ENCODE peak calls at places on chromosomes 6 and 20, in six cellular contexts. One of them, this sample, is unnamed.

GRCh38 chr20:17615645-17616479 is 46.0 kb downstream of the DSTN start:
- DNase-seq in GM23338: no peak
- DNase-seq in HCT116: no peak
- DNase-seq in K562: no peak
- DNase-seq in HepG2: no peak
- DNase-seq in stomach: peak; percentile 25
- DNase-seq in this sample: peak; percentile 87

GRCh38 chr6:51753635-51754034 is 333.8 kb downstream of the PKHD1 start:
- DNase-seq in GM23338: peak; percentile 73
- DNase-seq in HCT116: no peak
- DNase-seq in K562: no peak
- DNase-seq in HepG2: peak; percentile 3
- DNase-seq in stomach: peak; percentile 28
- DNase-seq in this sample: no peak

GRCh38 chr20:2986466-2986865 is 57.0 kb upstream of the GNRH2 start:
- DNase-seq in GM23338: no peak
- DNase-seq in HCT116: no peak
- DNase-seq in K562: no peak
- DNase-seq in HepG2: no peak
- DNase-seq in stomach: no peak
- DNase-seq in this sample: no peak

GRCh38 chr6:26268659-26269402 is 96.2 kb upstream of the BTN3A2 start:
- DNase-seq in GM23338: peak; percentile 96
- DNase-seq in HCT116: no peak
- DNase-seq in K562: peak; percentile 73
- DNase-seq in HepG2: peak; percentile 22
- DNase-seq in stomach: no peak
- DNase-seq in this sample: no peak

GRCh38 chr20:3696745-3697587 is 15.2 kb upstream of the ADAM33 start:
- DNase-seq in GM23338: no peak
- DNase-seq in HCT116: no peak
- DNase-seq in K562: no peak
- DNase-seq in HepG2: no peak
- DNase-seq in stomach: no peak
- DNase-seq in this sample: no peak

GRCh38 chr6:125088963-125089362 is 64.6 kb upstream of the TPD52L1 start:
- DNase-seq in GM23338: no peak
- DNase-seq in HCT116: no peak
- DNase-seq in K562: no peak
- DNase-seq in HepG2: no peak
- DNase-seq in stomach: no peak
- DNase-seq in this sample: no peak

GRCh38 chr20:62020935-62021701 is 44.6 kb downstream of the TAF4 start:
- DNase-seq in GM23338: no peak
- DNase-seq in HCT116: no peak
- DNase-seq in K562: peak; percentile 40
- DNase-seq in HepG2: no peak
- DNase-seq in stomach: no peak
- DNase-seq in this sample: no peak

GRCh38 chr6:139473239-139473701 is 98.8 kb upstream of the CITED2 start:
- DNase-seq in GM23338: peak; percentile 34
- DNase-seq in HCT116: no peak
- DNase-seq in K562: no peak
- DNase-seq in HepG2: no peak
- DNase-seq in stomach: no peak
- DNase-seq in this sample: no peak

GRCh38 chr20:37804584-37805566 is 98.1 kb upstream of the VSTM2L start:
- DNase-seq in GM23338: no peak
- DNase-seq in HCT116: no peak
- DNase-seq in K562: no peak
- DNase-seq in HepG2: no peak
- DNase-seq in stomach: no peak
- DNase-seq in this sample: no peak

GRCh38 chr6:95846652-95847051 is 169.1 kb upstream of the FUT9 start:
- DNase-seq in GM23338: no peak
- DNase-seq in HCT116: no peak
- DNase-seq in K562: no peak
- DNase-seq in HepG2: no peak
- DNase-seq in stomach: no peak
- DNase-seq in this sample: no peak

GRCh38 chr6:138025528-138025941 is 81.7 kb downstream of the PERP start:
- DNase-seq in GM23338: no peak
- DNase-seq in HCT116: no peak
- DNase-seq in K562: no peak
- DNase-seq in HepG2: no peak
- DNase-seq in stomach: no peak
- DNase-seq in this sample: no peak

GRCh38 chr6:145070791-145071190 is 664.5 kb downstream of the EPM2A start:
- DNase-seq in GM23338: no peak
- DNase-seq in HCT116: no peak
- DNase-seq in K562: no peak
- DNase-seq in HepG2: no peak
- DNase-seq in stomach: no peak
- DNase-seq in this sample: no peak

GRCh38 chr6:1479095-1479494 is 89.7 kb downstream of the FOXF2 start:
- DNase-seq in GM23338: no peak
- DNase-seq in HCT116: no peak
- DNase-seq in K562: no peak
- DNase-seq in HepG2: no peak
- DNase-seq in stomach: no peak
- DNase-seq in this sample: no peak

GRCh38 chr20:6700563-6701328 is 66.7 kb upstream of the BMP2 start:
- DNase-seq in GM23338: no peak
- DNase-seq in HCT116: no peak
- DNase-seq in K562: no peak
- DNase-seq in HepG2: no peak
- DNase-seq in stomach: no peak
- DNase-seq in this sample: no peak

GRCh38 chr20:9503530-9504251 is 10.7 kb upstream of the LAMP5 start:
- DNase-seq in GM23338: peak; percentile 70
- DNase-seq in HCT116: no peak
- DNase-seq in K562: no peak
- DNase-seq in HepG2: no peak
- DNase-seq in stomach: no peak
- DNase-seq in this sample: no peak

GRCh38 chr6:56730663-56731529 is 88.2 kb upstream of the DST start:
- DNase-seq in GM23338: no peak
- DNase-seq in HCT116: no peak
- DNase-seq in K562: no peak
- DNase-seq in HepG2: no peak
- DNase-seq in stomach: no peak
- DNase-seq in this sample: no peak

GRCh38 chr20:4800676-4801449 is 79.2 kb downstream of the PRND start:
- DNase-seq in GM23338: no peak
- DNase-seq in HCT116: no peak
- DNase-seq in K562: no peak
- DNase-seq in HepG2: no peak
- DNase-seq in stomach: no peak
- DNase-seq in this sample: peak; percentile 81

GRCh38 chr6:11298651-11299420 is 66.4 kb upstream of the NEDD9 start:
- DNase-seq in GM23338: peak; percentile 46
- DNase-seq in HCT116: no peak
- DNase-seq in K562: no peak
- DNase-seq in HepG2: peak; percentile 98
- DNase-seq in stomach: peak; percentile 49
- DNase-seq in this sample: no peak

GRCh38 chr6:18244251-18244650 is 20.1 kb downstream of the DEK start:
- DNase-seq in GM23338: no peak
- DNase-seq in HCT116: no peak
- DNase-seq in K562: no peak
- DNase-seq in HepG2: no peak
- DNase-seq in stomach: no peak
- DNase-seq in this sample: no peak

GRCh38 chr6:18243302-18243893 is 20.9 kb downstream of the DEK start:
- DNase-seq in GM23338: no peak
- DNase-seq in HCT116: no peak
- DNase-seq in K562: no peak
- DNase-seq in HepG2: no peak
- DNase-seq in stomach: no peak
- DNase-seq in this sample: no peak

GRCh38 chr6:18241208-18241836 is 23.0 kb downstream of the DEK start:
- DNase-seq in GM23338: no peak
- DNase-seq in HCT116: peak; percentile 59
- DNase-seq in K562: no peak
- DNase-seq in HepG2: peak; percentile 43
- DNase-seq in stomach: no peak
- DNase-seq in this sample: no peak

GRCh38 chr6:18240230-18240629 is 24.1 kb downstream of the DEK start:
- DNase-seq in GM23338: no peak
- DNase-seq in HCT116: no peak
- DNase-seq in K562: no peak
- DNase-seq in HepG2: no peak
- DNase-seq in stomach: no peak
- DNase-seq in this sample: no peak

DNA sequence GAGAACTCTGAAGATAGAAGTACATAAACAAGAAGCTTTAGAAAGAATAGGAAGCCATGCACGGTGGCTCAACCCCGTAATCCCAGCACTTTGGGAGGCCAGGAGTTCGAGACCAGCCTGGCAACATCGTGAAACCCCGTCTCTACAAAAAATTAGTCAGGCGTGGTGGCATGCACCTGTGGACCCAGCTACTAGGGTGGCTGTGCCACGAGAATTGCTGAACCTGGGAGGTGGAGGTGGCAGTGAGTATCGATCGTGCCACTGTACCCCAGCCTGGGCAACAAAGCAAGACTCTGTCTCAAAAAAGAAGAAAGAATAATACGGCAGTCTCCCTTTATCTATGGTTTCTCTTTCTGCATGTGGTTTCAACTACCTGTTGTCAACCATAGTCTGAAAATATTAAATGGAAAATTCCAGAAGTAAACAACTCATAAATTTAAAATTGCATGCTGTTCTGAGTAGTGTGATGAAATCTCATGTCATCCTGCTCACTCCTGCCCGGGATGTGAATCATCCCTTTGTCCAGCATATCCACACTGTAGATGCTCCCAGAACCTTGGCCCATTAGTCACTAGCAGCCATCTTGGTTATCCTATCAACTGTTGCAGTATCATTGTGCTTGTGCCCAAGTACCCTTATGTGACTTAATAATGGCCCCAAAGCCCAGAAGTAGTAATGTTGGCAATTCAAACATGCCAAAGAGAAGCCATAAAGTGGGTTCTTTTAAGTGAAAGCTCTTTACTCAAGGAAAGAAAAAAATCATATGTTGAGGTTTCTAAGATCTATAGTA is 22.1 kb downstream of the DEK start:
- DNase-seq in GM23338: no peak
- DNase-seq in HCT116: peak; percentile 72
- DNase-seq in K562: no peak
- DNase-seq in HepG2: peak; percentile 62
- DNase-seq in stomach: no peak
- DNase-seq in this sample: no peak
- TF ChIP-seq POLR2AphosphoS5 in GM23338: no peak
- TF ChIP-seq POLR2AphosphoS5 in HCT116: no peak
- TF ChIP-seq POLR2AphosphoS5 in K562: no peak
- TF ChIP-seq POLR2AphosphoS5 in HepG2: no peak
- TF ChIP-seq POLR2AphosphoS5 in stomach: no peak
- TF ChIP-seq POLR2AphosphoS5 in this sample: no peak

GRCh38 chr6:143331362-143331761 is 119.1 kb downstream of the ADAT2 start:
- DNase-seq in GM23338: no peak
- DNase-seq in HCT116: no peak
- DNase-seq in K562: no peak
- DNase-seq in HepG2: no peak
- DNase-seq in stomach: no peak
- DNase-seq in this sample: no peak

GRCh38 chr6:143332153-143332845 is 118.2 kb downstream of the ADAT2 start:
- DNase-seq in GM23338: no peak
- DNase-seq in HCT116: no peak
- DNase-seq in K562: no peak
- DNase-seq in HepG2: no peak
- DNase-seq in stomach: no peak
- DNase-seq in this sample: no peak

GRCh38 chr6:143328885-143329284 is 121.6 kb downstream of the ADAT2 start:
- DNase-seq in GM23338: no peak
- DNase-seq in HCT116: no peak
- DNase-seq in K562: no peak
- DNase-seq in HepG2: no peak
- DNase-seq in stomach: no peak
- DNase-seq in this sample: no peak

GRCh38 chr6:143333081-143333480 is 117.4 kb downstream of the ADAT2 start:
- DNase-seq in GM23338: no peak
- DNase-seq in HCT116: no peak
- DNase-seq in K562: no peak
- DNase-seq in HepG2: no peak
- DNase-seq in stomach: no peak
- DNase-seq in this sample: no peak

GRCh38 chr6:143329323-143329722 is 121.2 kb downstream of the ADAT2 start:
- DNase-seq in GM23338: no peak
- DNase-seq in HCT116: no peak
- DNase-seq in K562: no peak
- DNase-seq in HepG2: no peak
- DNase-seq in stomach: no peak
- DNase-seq in this sample: no peak
- H3K4me3 ChIP-seq in GM23338: no peak overlapping the region
- H3K4me3 ChIP-seq in HCT116: no peak overlapping the region
- H3K4me3 ChIP-seq in K562: no peak overlapping the region
- H3K4me3 ChIP-seq in HepG2: no peak overlapping the region
- H3K4me3 ChIP-seq in stomach: no peak overlapping the region
- H3K4me3 ChIP-seq in this sample: no peak overlapping the region

GRCh38 chr20:52972190-52972937 is at the start of gene TSHZ2:
- DNase-seq in GM23338: no peak
- DNase-seq in HCT116: no peak
- DNase-seq in K562: no peak
- DNase-seq in HepG2: peak; percentile 24
- DNase-seq in stomach: peak; percentile 44
- DNase-seq in this sample: no peak
- TF ChIP-seq POLR2AphosphoS5 in GM23338: no peak
- TF ChIP-seq POLR2AphosphoS5 in HCT116: no peak
- TF ChIP-seq POLR2AphosphoS5 in K562: no peak
- TF ChIP-seq POLR2AphosphoS5 in HepG2: no peak
- TF ChIP-seq POLR2AphosphoS5 in stomach: no peak
- TF ChIP-seq POLR2AphosphoS5 in this sample: no peak

DNA sequence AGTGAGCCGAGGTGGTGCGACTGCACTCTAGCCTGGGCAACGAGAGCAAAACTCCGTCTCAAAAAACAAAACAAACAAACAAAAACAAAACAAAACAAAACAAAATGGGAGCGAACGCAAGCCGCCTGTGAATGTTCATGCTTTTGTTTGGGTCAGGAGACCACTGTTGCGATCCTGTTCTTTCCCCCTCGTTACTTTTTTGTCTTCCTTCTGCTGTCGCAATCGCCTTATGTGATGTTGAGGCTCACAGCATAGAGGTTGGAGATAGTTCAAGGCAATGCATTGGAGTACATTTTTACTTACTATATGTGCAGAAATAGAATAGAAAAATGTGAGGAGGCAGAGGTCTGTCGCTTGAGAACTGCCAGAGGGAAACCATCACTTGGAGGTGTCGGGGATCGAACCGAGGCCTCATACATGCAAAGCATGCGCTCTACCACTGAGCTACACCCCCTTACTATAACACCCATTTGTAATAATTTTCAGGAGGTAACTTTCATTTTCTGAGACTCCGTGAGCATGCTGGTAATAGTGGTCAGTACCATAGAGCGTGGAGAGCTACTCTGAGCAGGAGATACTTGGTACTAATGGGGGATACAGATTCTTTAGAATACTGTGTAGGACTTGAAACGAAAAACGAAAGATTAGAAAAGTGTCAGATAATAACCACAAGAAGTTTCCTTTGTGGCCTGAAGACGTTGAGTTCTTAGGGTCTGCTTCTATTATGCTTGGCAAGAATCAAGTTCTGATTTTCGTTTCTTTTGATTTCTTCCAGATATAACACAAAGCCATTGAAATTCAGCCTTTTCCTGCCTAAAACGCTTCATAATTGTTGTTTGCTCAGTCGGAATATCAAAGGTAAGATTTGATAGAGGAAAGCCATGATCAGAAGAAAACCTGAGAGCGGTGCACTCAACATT is 121.1 kb downstream of the TRIM27 start:
- DNase-seq in GM23338: peak; percentile 68
- DNase-seq in HCT116: peak; percentile 58
- DNase-seq in K562: peak; percentile 68
- DNase-seq in HepG2: peak; percentile 62
- DNase-seq in stomach: no peak
- DNase-seq in this sample: no peak
- H3K4me3 ChIP-seq in GM23338: peak overlapping the region; percentile 83
- H3K4me3 ChIP-seq in HCT116: no peak overlapping the region
- H3K4me3 ChIP-seq in K562: peak overlapping the region; percentile 49
- H3K4me3 ChIP-seq in HepG2: peak overlapping the region; percentile 28
- H3K4me3 ChIP-seq in stomach: no peak overlapping the region
- H3K4me3 ChIP-seq in this sample: no peak overlapping the region

This sample was measured in vagina.